ENCODE peak calls at places on chromosome 3, in ten cellular contexts. I, X, S, D, V, H, J, C, Y and M are unnamed samples.

GRCh38 chr3:128080323-128080898 is 28.2 kb downstream of the SEC61A1 start:
- DNase-seq in I (no peak), X (no peak), S (no peak), D (no peak), V (peak; percentile 12), H (peak; percentile 7), J (no peak), C (no peak), Y (no peak), M (no peak)

GRCh38 chr3:57967590-57967989 is 40.6 kb upstream of the FLNB start:
- DNase-seq in I (no peak), X (no peak), S (no peak), D (no peak), V (no peak), H (no peak), J (no peak), C (no peak), Y (no peak), M (peak; percentile 17)

GRCh38 chr3:73805435-73805834 is 180.7 kb upstream of the PDZRN3 start:
- DNase-seq in I (peak; percentile 54), X (no peak), S (no peak), D (no peak), V (no peak), H (no peak), J (peak; percentile 65), C (peak; percentile 54), Y (peak; percentile 55), M (no peak)

GRCh38 chr3:6779140-6779539 is 81.8 kb upstream of the GRM7 start:
- DNase-seq in I (no peak), X (peak; percentile 2), S (no peak), D (no peak), V (peak; percentile 51), H (no peak), J (no peak), C (no peak), Y (no peak), M (no peak)

GRCh38 chr3:10774825-10775224 is 41.2 kb upstream of the SLC6A11 start:
- DNase-seq in I (no peak), X (no peak), S (no peak), D (no peak), V (peak; percentile 11), H (no peak), J (no peak), C (no peak), Y (no peak), M (no peak)

GRCh38 chr3:149019581-149019980 is 28.2 kb downstream of the GYG1 start:
- DNase-seq in I (no peak), X (no peak), S (no peak), D (no peak), V (no peak), H (no peak), J (no peak), C (no peak), Y (no peak), M (no peak)

GRCh38 chr3:13526626-13526949 is 22.3 kb upstream of the FBLN2 start:
- DNase-seq in I (no peak), X (no peak), S (no peak), D (no peak), V (no peak), H (no peak), J (no peak), C (peak; percentile 10), Y (no peak), M (no peak)

GRCh38 chr3:170178631-170179030 is 2.9 kb downstream of the PHC3 start:
- DNase-seq in I (no peak), X (no peak), S (no peak), D (no peak), V (no peak), H (no peak), J (no peak), C (no peak), Y (no peak), M (peak; percentile 63)

GRCh38 chr3:140500473-140500872 is 177.4 kb upstream of the TRIM42 start:
- DNase-seq in I (no peak), X (no peak), S (no peak), D (no peak), V (no peak), H (no peak), J (no peak), C (no peak), Y (no peak), M (no peak)

GRCh38 chr3:140499114-140499757 is 178.6 kb upstream of the TRIM42 start:
- DNase-seq in I (no peak), X (peak; percentile 47), S (peak; percentile 49), D (no peak), V (no peak), H (no peak), J (no peak), C (no peak), Y (no peak), M (no peak)

GRCh38 chr3:140497331-140497730 is 180.5 kb upstream of the TRIM42 start:
- DNase-seq in I (no peak), X (no peak), S (no peak), D (no peak), V (peak; percentile 51), H (no peak), J (no peak), C (no peak), Y (no peak), M (no peak)

GRCh38 chr3:140501770-140502364 is 176.0 kb upstream of the TRIM42 start:
- DNase-seq in I (no peak), X (no peak), S (no peak), D (no peak), V (no peak), H (no peak), J (no peak), C (no peak), Y (no peak), M (no peak)

DNA sequence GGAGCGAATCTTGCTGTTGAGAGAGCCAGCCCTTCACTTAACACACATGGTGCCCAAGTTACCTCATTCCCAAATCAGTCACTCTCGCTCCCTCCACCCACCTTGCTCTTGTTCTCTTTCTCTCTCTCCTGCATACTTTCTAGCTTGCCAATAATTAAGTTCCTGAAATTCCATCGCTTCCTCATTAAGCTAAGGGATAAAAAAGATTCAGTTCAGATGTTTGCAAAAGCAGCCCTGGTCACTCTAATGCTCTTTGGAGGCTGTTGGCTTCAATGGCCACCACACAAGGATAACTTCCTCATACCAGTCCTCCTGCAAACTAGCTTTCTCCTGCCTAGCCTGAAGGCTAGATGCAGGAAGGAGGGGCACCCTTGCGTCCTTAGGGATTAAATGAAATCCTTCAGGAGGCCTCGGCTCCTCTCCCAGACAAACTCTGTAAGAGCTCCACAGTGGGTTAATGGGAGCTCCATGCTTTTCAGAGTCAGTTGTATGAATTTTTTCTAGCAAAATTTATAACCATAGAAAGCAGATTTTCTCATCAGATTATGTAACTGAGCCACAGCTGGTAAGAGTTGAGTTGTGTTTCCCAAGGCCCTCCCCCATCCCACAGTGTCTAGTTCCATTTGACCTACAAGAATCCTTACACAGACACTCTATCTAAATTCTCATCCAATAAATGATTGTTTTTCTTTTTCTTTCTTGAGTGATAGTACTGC is 176.7 kb upstream of the TRIM42 start:
- DNase-seq in I (no peak), X (no peak), S (no peak), D (no peak), V (no peak), H (no peak), J (no peak), C (no peak), Y (peak; percentile 19), M (no peak)
- H3K27ac ChIP-seq in I (no peak overlapping the region), X (no peak overlapping the region), S (no peak overlapping the region), D (no peak overlapping the region), V (no peak overlapping the region), H (no peak overlapping the region), J (no peak overlapping the region), C (peak overlapping the region; percentile 35), Y (no peak overlapping the region), M (no peak overlapping the region)

GRCh38 chr3:49133226-49133951 is 539 bp upstream of the LAMB2 start:
- DNase-seq in I (peak; percentile 86), X (peak; percentile 93), S (peak; percentile 91), D (peak; percentile 88), V (peak; percentile 92), H (no peak), J (peak; percentile 74), C (peak; percentile 90), Y (peak; percentile 93), M (no peak)
- TF ChIP-seq CTCF in I (no peak), X (no peak), S (no peak), D (no peak), V (peak; percentile 7), H (no peak), J (peak; percentile 29), C (no peak), Y (no peak), M (no peak)

DNA sequence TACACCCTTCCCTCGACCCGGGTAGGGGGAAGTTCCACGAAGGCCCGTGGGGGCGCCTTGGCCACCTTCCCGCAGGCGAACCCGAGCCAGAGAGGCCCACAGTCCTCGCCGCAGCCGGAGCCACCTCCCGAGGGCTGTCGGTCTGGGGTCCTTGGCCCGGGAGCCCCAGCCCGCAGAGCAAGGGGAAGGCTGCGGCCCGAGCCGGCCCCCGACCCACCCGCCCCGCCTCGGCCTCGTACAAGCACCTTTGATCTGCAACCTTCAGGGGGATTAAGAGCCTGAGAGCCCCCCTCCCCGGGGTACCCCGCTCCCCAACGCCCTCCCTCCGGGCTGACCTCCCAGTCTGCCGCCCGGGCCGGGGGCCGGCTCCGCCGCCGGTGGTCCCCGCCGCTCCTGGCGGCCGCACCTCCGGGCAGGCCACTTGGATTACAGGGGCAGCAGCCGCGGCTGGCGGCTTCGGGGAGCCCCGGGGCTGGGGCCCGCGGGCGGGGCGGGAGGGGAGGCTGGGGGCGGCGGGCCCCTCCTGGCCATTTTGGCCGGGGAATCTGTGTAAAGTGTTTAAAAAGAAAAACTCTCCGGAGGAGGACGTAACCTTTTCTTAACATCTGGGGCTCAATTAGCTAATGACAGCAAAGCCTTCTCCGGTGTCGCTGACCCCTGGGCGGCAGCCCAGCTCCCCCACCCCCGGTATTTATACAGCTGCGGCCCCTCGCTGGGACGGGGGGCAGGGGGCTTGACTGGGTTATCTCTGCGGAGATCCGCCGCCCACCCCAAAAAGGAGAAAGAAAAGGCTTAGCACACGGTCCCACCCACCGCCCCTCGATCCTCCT is 40.2 kb downstream of the EPHB3 start:
- DNase-seq in I (no peak), X (peak; percentile 78), S (no peak), D (no peak), V (peak; percentile 65), H (no peak), J (no peak), C (no peak), Y (no peak), M (no peak)
- H3K27me3 ChIP-seq in I (no peaks in the 10 kb centered on the region), X (peaks cover 85% of the 10 kb centered on the region), S (no peaks in the 10 kb centered on the region), D (peaks cover 42% of the 10 kb centered on the region), V (peaks cover 22% of the 10 kb centered on the region), H (peaks cover 21% of the 10 kb centered on the region), J (peaks cover 6% of the 10 kb centered on the region), C (peaks cover 32% of the 10 kb centered on the region), Y (peaks cover 45% of the 10 kb centered on the region), M (peaks cover 47% of the 10 kb centered on the region)

GRCh38 chr3:152333928-152334327 is 65.2 kb downstream of the MBNL1 start:
- DNase-seq in I (no peak), X (no peak), S (no peak), D (no peak), V (no peak), H (no peak), J (no peak), C (no peak), Y (no peak), M (no peak)

GRCh38 chr3:152334761-152335160 is 66.0 kb downstream of the MBNL1 start:
- DNase-seq in I (no peak), X (no peak), S (no peak), D (no peak), V (no peak), H (no peak), J (no peak), C (no peak), Y (no peak), M (no peak)

GRCh38 chr3:152331018-152331541 is 62.4 kb downstream of the MBNL1 start:
- DNase-seq in I (no peak), X (no peak), S (no peak), D (no peak), V (no peak), H (no peak), J (no peak), C (no peak), Y (peak; percentile 62), M (no peak)

GRCh38 chr3:152330565-152330964 is 61.8 kb downstream of the MBNL1 start:
- DNase-seq in I (no peak), X (no peak), S (no peak), D (no peak), V (no peak), H (no peak), J (no peak), C (no peak), Y (no peak), M (no peak)

DNA sequence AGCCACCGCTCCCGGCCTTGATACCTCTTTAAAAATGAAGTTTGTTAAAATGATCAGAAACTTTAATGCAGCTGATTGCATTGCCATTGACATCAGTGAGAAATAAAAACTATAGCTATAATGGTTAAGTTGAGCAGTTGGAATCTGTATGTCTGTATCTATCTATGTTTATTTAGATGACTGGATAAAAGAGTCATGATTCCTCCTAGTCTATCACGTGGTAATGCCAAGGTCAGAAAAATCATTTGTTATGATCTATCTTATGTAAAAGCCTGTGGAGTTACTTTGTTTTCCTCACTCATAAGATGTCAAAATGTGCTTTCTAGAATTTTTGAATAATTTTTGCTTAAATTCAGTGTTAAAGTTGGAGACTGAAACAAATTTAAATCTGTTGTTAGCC is 63.2 kb downstream of the MBNL1 start:
- DNase-seq in I (no peak), X (no peak), S (no peak), D (no peak), V (no peak), H (no peak), J (no peak), C (no peak), Y (no peak), M (no peak)
- H3K27ac ChIP-seq in I (peak overlapping the region; percentile 82), X (no peak overlapping the region), S (no peak overlapping the region), D (peak overlapping the region; percentile 22), V (no peak overlapping the region), H (peak overlapping the region; percentile 69), J (no peak overlapping the region), C (peak overlapping the region; percentile 83), Y (no peak overlapping the region), M (peak overlapping the region; percentile 2)